ENCODE peak calls at places on chromosomes 3 and 15, in ten cellular contexts. S is psoas muscle; J is CD8-positive, alpha-beta T cell; H is AG09319; D is B cell; B is HFF-Myc; P is GM23338; O is GM12878; F is BE2C; Q is uterus. T is an unnamed sample.

GRCh38 chr3:163722421-163722820 is 1355.9 kb downstream of the SI start:
- DNase-seq in S (no peak), J (no peak), H (no peak), D (no peak), B (no peak), P (peak; percentile 92), O (no peak), F (no peak), Q (no peak), T (no peak)

GRCh38 chr3:157317895-157318294 is 118.8 kb upstream of the PTX3 start:
- DNase-seq in S (no peak), J (no peak), H (no peak), D (no peak), B (no peak), P (no peak), O (no peak), F (no peak), Q (no peak), T (no peak)

GRCh38 chr15:68612979-68613740 is 34.4 kb downstream of the CORO2B start:
- DNase-seq in S (no peak), J (no peak), H (no peak), D (no peak), B (no peak), P (no peak), O (no peak), F (no peak), Q (no peak), T (no peak)

GRCh38 chr3:28575100-28575747 is 226.6 kb upstream of the AZI2 start:
- DNase-seq in S (peak; percentile 34), J (no peak), H (no peak), D (no peak), B (no peak), P (peak; percentile 83), O (no peak), F (peak; percentile 47), Q (no peak), T (peak; percentile 37)

GRCh38 chr3:70780790-70781189 is 468.4 kb upstream of the MDFIC2 start:
- DNase-seq in S (no peak), J (no peak), H (no peak), D (no peak), B (no peak), P (no peak), O (no peak), F (no peak), Q (no peak), T (no peak)

GRCh38 chr15:80736571-80736970 is 41.5 kb downstream of the ABHD17C start:
- DNase-seq in S (no peak), J (no peak), H (no peak), D (no peak), B (no peak), P (no peak), O (no peak), F (no peak), Q (no peak), T (no peak)

GRCh38 chr15:100372695-100373036 is 30.9 kb upstream of the ADAMTS17 start:
- DNase-seq in S (peak; percentile 40), J (no peak), H (no peak), D (no peak), B (no peak), P (peak; percentile 54), O (no peak), F (no peak), Q (peak; percentile 50), T (no peak)

GRCh38 chr3:39990532-39990931 is 181.1 kb downstream of the MYRIP start:
- DNase-seq in S (no peak), J (no peak), H (no peak), D (no peak), B (peak; percentile 35), P (peak; percentile 83), O (peak; percentile 5), F (peak; percentile 47), Q (no peak), T (peak; percentile 38)

GRCh38 chr15:68272797-68273271 is 4.7 kb upstream of the FEM1B start:
- DNase-seq in S (no peak), J (no peak), H (no peak), D (no peak), B (peak; percentile 63), P (no peak), O (no peak), F (no peak), Q (peak; percentile 67), T (no peak)

GRCh38 chr15:48538941-48539340 is 106.6 kb downstream of the FBN1 start:
- DNase-seq in S (no peak), J (no peak), H (no peak), D (no peak), B (no peak), P (no peak), O (no peak), F (no peak), Q (no peak), T (no peak)

GRCh38 chr3:178677961-178678360 is 141.7 kb downstream of the KCNMB2 start:
- DNase-seq in S (no peak), J (no peak), H (no peak), D (no peak), B (no peak), P (no peak), O (no peak), F (no peak), Q (no peak), T (no peak)

GRCh38 chr3:127407026-127407939 is 119.4 kb upstream of the PRR20G start:
- DNase-seq in S (no peak), J (no peak), H (no peak), D (no peak), B (no peak), P (no peak), O (no peak), F (no peak), Q (no peak), T (no peak)

GRCh38 chr3:100710355-100711198 is 1.3 kb downstream of the TFG start:
- DNase-seq in S (peak; percentile 23), J (peak; percentile 36), H (peak; percentile 11), D (peak; percentile 33), B (peak; percentile 24), P (peak; percentile 73), O (peak; percentile 34), F (peak; percentile 58), Q (no peak), T (peak; percentile 33)
- TF ChIP-seq CTCF in S (no peak), J (peak; percentile 34), H (peak; percentile 22), D (peak; percentile 36), B (peak; percentile 23), P (peak; percentile 33), O (peak; percentile 26), F (peak; percentile 42), Q (no peak), T (no peak)

DNA sequence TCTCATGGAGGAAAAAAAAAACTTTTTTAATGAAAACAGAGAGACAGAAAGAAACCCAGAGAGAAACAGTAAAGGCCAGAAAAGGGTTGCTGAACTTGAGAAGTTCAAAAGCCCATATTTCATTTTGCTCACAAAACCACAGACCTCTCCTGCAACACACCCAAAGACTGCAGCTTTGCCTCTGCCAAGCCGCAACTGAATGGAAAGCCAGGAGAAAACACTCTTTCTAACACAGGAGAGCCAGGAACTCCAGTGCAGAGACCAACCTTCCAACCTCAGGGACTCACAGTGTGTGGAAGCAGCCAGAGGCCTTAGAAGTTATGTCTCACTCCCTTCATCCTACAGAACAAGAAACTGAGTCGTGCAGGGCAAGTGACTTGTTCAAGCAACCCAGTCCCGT is 163.1 kb upstream of the HES1 start:
- DNase-seq in S (no peak), J (no peak), H (no peak), D (no peak), B (no peak), P (no peak), O (no peak), F (no peak), Q (no peak), T (no peak)
- TF ChIP-seq CTCF in S (no peak), J (no peak), H (no peak), D (no peak), B (no peak), P (no peak), O (no peak), F (no peak), Q (no peak), T (no peak)

GRCh38 chr15:64459382-64459781 is 996 bp upstream of the ZNF609 start:
- DNase-seq in S (no peak), J (no peak), H (no peak), D (no peak), B (no peak), P (no peak), O (no peak), F (no peak), Q (no peak), T (no peak)

GRCh38 chr15:64461577-64462162 is 1.3 kb downstream of the ZNF609 start:
- DNase-seq in S (no peak), J (peak; percentile 24), H (no peak), D (no peak), B (no peak), P (peak; percentile 56), O (no peak), F (peak; percentile 27), Q (no peak), T (peak; percentile 4)

GRCh38 chr15:64460206-64460736 is at the start of gene ZNF609:
- DNase-seq in S (peak; percentile 97), J (peak; percentile 88), H (peak; percentile 85), D (peak; percentile 89), B (peak; percentile 88), P (peak; percentile 100), O (no peak), F (peak; percentile 95), Q (peak; percentile 97), T (peak; percentile 100)

GRCh38 chr15:64462492-64462891 is 2.1 kb downstream of the ZNF609 start:
- DNase-seq in S (no peak), J (no peak), H (no peak), D (no peak), B (no peak), P (no peak), O (no peak), F (no peak), Q (no peak), T (no peak)

DNA sequence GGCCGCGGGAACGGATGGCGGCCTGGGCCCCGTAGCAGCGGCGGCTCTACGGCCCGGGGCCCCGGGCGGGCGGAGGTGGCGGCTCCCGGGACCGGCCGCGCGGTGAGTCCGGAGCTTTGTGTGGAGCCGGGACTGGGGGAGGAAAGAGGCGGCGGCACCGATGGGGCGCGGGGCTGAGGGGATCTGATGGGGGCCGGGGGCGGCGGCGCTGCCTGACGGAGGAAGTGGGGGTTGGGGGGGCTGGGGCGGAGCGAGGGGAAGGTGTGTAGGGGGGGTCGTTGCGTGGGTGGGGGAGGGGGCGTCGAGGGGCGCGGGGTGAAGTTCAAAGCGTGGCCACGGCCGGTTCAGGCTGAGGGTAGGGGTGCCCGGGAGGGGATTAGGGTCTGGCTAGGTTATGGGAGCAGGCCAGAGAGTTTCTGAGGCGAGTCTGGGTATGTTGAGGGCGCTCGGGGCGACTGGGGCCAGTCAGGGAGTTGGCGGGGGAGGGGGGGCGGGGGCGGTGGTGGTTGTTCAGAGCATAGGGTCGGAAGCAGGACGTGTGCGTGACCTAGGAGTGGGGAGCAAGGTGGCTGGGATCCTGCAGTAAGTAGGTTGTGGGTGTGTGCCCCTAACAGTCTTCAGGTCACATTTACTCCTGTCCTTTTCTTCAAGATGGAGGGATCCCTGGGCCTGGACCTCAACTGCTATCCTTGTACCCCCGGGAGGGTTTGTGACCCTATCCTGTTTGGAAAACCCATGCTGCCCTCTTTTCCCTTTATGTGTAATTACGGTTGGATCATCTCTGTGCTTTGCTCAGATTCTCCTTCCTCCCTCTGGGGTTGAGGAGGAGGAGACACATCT is 579 bp downstream of the ZNF609 start:
- DNase-seq in S (peak; percentile 34), J (peak; percentile 28), H (peak; percentile 56), D (peak; percentile 30), B (peak; percentile 59), P (peak; percentile 65), O (no peak), F (peak; percentile 43), Q (peak; percentile 39), T (peak; percentile 17)
- TF ChIP-seq CTCF in S (no peak), J (no peak), H (peak; percentile 4), D (no peak), B (no peak), P (no peak), O (no peak), F (peak; percentile 15), Q (peak; percentile 23), T (no peak)

GRCh38 chr15:62648954-62649353 is 393.6 kb upstream of the TPM1 start:
- DNase-seq in S (no peak), J (no peak), H (no peak), D (no peak), B (no peak), P (peak; percentile 56), O (peak; percentile 35), F (no peak), Q (no peak), T (no peak)
- TF ChIP-seq CTCF in S (peak; percentile 25), J (no peak), H (peak; percentile 4), D (no peak), B (peak; percentile 13), P (peak; percentile 68), O (peak; percentile 27), F (peak; percentile 49), Q (peak; percentile 24), T (peak; percentile 36)